ENCODE peak calls at places on chromosome 4, in nine cellular contexts. W is NCI-H460, Y is psoas muscle, D is glomerular endothelial cell, Q is AG08396, J is tibial artery, A is heart right ventricle, L is fibroblast of the conjunctiva, X is smooth muscle cell of the brain vasculature. P is an unnamed sample.

GRCh38 chr4:38310446-38311043 is 350.3 kb downstream of the PTTG2 start:
- DNase-seq in W (no peak), Y (no peak), D (no peak), Q (no peak), J (no peak), A (no peak), L (no peak), X (no peak), P (no peak)

GRCh38 chr4:8859550-8860095 is 12.0 kb downstream of the HMX1 start:
- DNase-seq in W (no peak), Y (peak), D (no peak), Q (no peak), J (no peak), A (no peak), L (no peak), X (no peak), P (no peak)

GRCh38 chr4:147498031-147498700 is 17.3 kb downstream of the EDNRA start:
- DNase-seq in W (no peak), Y (no peak), D (no peak), Q (peak), J (no peak), A (no peak), L (no peak), X (no peak), P (no peak)

GRCh38 chr4:71456841-71457240 is 118.0 kb downstream of the SLC4A4 start:
- DNase-seq in W (no peak), Y (no peak), D (no peak), Q (peak), J (no peak), A (no peak), L (peak), X (peak), P (no peak)

GRCh38 chr4:122584517-122584916 is 36.3 kb downstream of the IL21 start:
- DNase-seq in W (no peak), Y (no peak), D (peak), Q (peak), J (no peak), A (no peak), L (peak), X (no peak), P (no peak)

GRCh38 chr4:158519226-158519625 is 2.5 kb upstream of the RXFP1 start:
- DNase-seq in W (no peak), Y (no peak), D (no peak), Q (no peak), J (no peak), A (no peak), L (no peak), X (no peak), P (no peak)

GRCh38 chr4:2073808-2074481 is 14.8 kb downstream of the NAT8L start:
- DNase-seq in W (no peak), Y (no peak), D (no peak), Q (peak), J (no peak), A (no peak), L (no peak), X (no peak), P (peak)

GRCh38 chr4:121308328-121308663 is 72.5 kb downstream of the QRFPR start:
- DNase-seq in W (no peak), Y (no peak), D (no peak), Q (no peak), J (no peak), A (no peak), L (no peak), X (no peak), P (no peak)

GRCh38 chr4:47654972-47655693 is 170.1 kb downstream of the ATP10D start:
- DNase-seq in W (no peak), Y (no peak), D (no peak), Q (no peak), J (no peak), A (no peak), L (no peak), X (no peak), P (no peak)

GRCh38 chr4:142846105-142846728 is at the start of gene INPP4B:
- DNase-seq in W (no peak), Y (peak), D (no peak), Q (peak), J (peak), A (peak), L (no peak), X (no peak), P (peak)

GRCh38 chr4:26021417-26022345 is 107.7 kb downstream of the SMIM20 start:
- DNase-seq in W (no peak), Y (no peak), D (no peak), Q (no peak), J (no peak), A (no peak), L (no peak), X (no peak), P (no peak)

GRCh38 chr4:16225139-16225538 is 1.1 kb downstream of the TAPT1 start:
- DNase-seq in W (no peak), Y (no peak), D (no peak), Q (peak), J (no peak), A (no peak), L (peak), X (no peak), P (no peak)

GRCh38 chr4:70844180-70844579 is 4.5 kb upstream of the GRSF1 start:
- DNase-seq in W (no peak), Y (no peak), D (no peak), Q (no peak), J (no peak), A (no peak), L (no peak), X (no peak), P (no peak)

GRCh38 chr4:40848981-40849380 is 99.2 kb downstream of the NSUN7 start:
- DNase-seq in W (no peak), Y (no peak), D (no peak), Q (no peak), J (no peak), A (no peak), L (no peak), X (no peak), P (no peak)

GRCh38 chr4:98685225-98686045 is 27.0 kb upstream of the TSPAN5 start:
- DNase-seq in W (no peak), Y (no peak), D (no peak), Q (no peak), J (no peak), A (no peak), L (no peak), X (no peak), P (no peak)

GRCh38 chr4:185708348-185708747 is 103.6 kb downstream of the SORBS2 start:
- DNase-seq in W (no peak), Y (no peak), D (no peak), Q (no peak), J (no peak), A (no peak), L (no peak), X (no peak), P (no peak)

GRCh38 chr4:84582988-84583870 is at the start of gene CDS1:
- DNase-seq in W (no peak), Y (peak), D (no peak), Q (peak), J (no peak), A (peak), L (no peak), X (no peak), P (peak)

GRCh38 chr4:147371661-147372060 is 109.2 kb upstream of the EDNRA start:
- DNase-seq in W (no peak), Y (no peak), D (no peak), Q (peak), J (no peak), A (no peak), L (peak), X (no peak), P (no peak)

GRCh38 chr4:98170035-98170434 is 26.8 kb upstream of the STPG2 start:
- DNase-seq in W (no peak), Y (no peak), D (no peak), Q (no peak), J (no peak), A (no peak), L (no peak), X (no peak), P (no peak)

GRCh38 chr4:113278324-113278934 is 229.0 kb downstream of the ANK2 start:
- DNase-seq in W (peak), Y (peak), D (peak), Q (peak), J (peak), A (peak), L (peak), X (peak), P (peak)

GRCh38 chr4:154740462-154740861 is 3.3 kb upstream of the LRAT start:
- DNase-seq in W (no peak), Y (no peak), D (no peak), Q (no peak), J (no peak), A (no peak), L (no peak), X (no peak), P (no peak)

GRCh38 chr4:185730387-185730786 is 81.6 kb downstream of the SORBS2 start:
- DNase-seq in W (no peak), Y (no peak), D (no peak), Q (no peak), J (no peak), A (no peak), L (no peak), X (no peak), P (no peak)